ENCODE peak calls at places on chromosomes 7 and 10, in ten cellular contexts. I is GM20000; R is iris pigment epithelial cell; E is hepatic stellate cell; J is H9; L is activated naive CD8-positive, alpha-beta T cell treated with anti-CD3 and anti-CD28 coated beads, Interleukin-2, amount 10 ng/mL, durations not matched to agents 7 days and 5 days; U is NCI-H1417; B is activated naive CD4-positive, alpha-beta T cell treated with anti-CD3 and anti-CD28 coated beads for 36 hours; H is skeletal muscle cell; P is hepatocyte. D is an unnamed sample.

GRCh38 chr7:5692112-5692844 is 89.2 kb downstream of the RNF216 start:
- DNase-seq in I (no peak), R (peak; percentile 98), E (peak; percentile 68), J (no peak), L (no peak), U (no peak), B (peak; percentile 71), H (peak; percentile 98), P (peak; percentile 80), D (peak; percentile 87)

GRCh38 chr10:97852277-97852676 is 2.6 kb downstream of the GOLGA7B start:
- DNase-seq in I (no peak), R (no peak), E (no peak), J (no peak), L (no peak), U (no peak), B (peak; percentile 22), H (no peak), P (no peak), D (no peak)

GRCh38 chr10:103013398-103013797 is 95.3 kb downstream of the CNNM2 start:
- DNase-seq in I (no peak), R (no peak), E (no peak), J (no peak), L (no peak), U (no peak), B (no peak), H (no peak), P (no peak), D (no peak)

GRCh38 chr7:135150072-135150782 is 2.4 kb downstream of the TMEM140 start:
- DNase-seq in I (no peak), R (no peak), E (no peak), J (no peak), L (no peak), U (no peak), B (no peak), H (no peak), P (no peak), D (no peak)

GRCh38 chr7:41652265-41652664 is 50.6 kb downstream of the INHBA start:
- DNase-seq in I (no peak), R (no peak), E (no peak), J (no peak), L (no peak), U (no peak), B (no peak), H (no peak), P (no peak), D (peak; percentile 31)

GRCh38 chr7:83439021-83439420 is 209.9 kb downstream of the SEMA3E start:
- DNase-seq in I (no peak), R (no peak), E (no peak), J (no peak), L (no peak), U (no peak), B (no peak), H (no peak), P (no peak), D (no peak)

GRCh38 chr7:142863891-142864685 is 9.2 kb downstream of the EPHB6 start:
- DNase-seq in I (no peak), R (no peak), E (no peak), J (no peak), L (no peak), U (no peak), B (no peak), H (no peak), P (no peak), D (no peak)

GRCh38 chr7:89312561-89312960 is 517.0 kb upstream of the TEX47 start:
- DNase-seq in I (no peak), R (no peak), E (no peak), J (no peak), L (no peak), U (no peak), B (no peak), H (no peak), P (no peak), D (no peak)

GRCh38 chr7:106863216-106863997 is 1.7 kb upstream of the PIK3CG start:
- DNase-seq in I (no peak), R (no peak), E (no peak), J (no peak), L (no peak), U (no peak), B (no peak), H (no peak), P (no peak), D (no peak)

GRCh38 chr10:15169555-15170407 is 1.3 kb upstream of the NMT2 start:
- DNase-seq in I (no peak), R (peak; percentile 21), E (no peak), J (no peak), L (peak; percentile 59), U (no peak), B (peak; percentile 55), H (no peak), P (no peak), D (no peak)

GRCh38 chr7:54260868-54261475 is 281.2 kb upstream of the VSTM2A start:
- DNase-seq in I (no peak), R (peak; percentile 28), E (no peak), J (no peak), L (no peak), U (no peak), B (no peak), H (peak; percentile 81), P (no peak), D (no peak)

GRCh38 chr7:149125189-149125863 is 798 bp downstream of the ZNF425 start:
- DNase-seq in I (no peak), R (no peak), E (no peak), J (no peak), L (no peak), U (no peak), B (peak; percentile 28), H (no peak), P (no peak), D (no peak)

GRCh38 chr7:46015107-46015868 is 94.2 kb upstream of the IGFBP3 start:
- DNase-seq in I (no peak), R (peak; percentile 74), E (no peak), J (peak; percentile 88), L (no peak), U (no peak), B (no peak), H (peak; percentile 78), P (peak; percentile 78), D (no peak)

GRCh38 chr10:132250456-132251223 is 57.1 kb downstream of the STK32C start:
- DNase-seq in I (no peak), R (no peak), E (no peak), J (no peak), L (no peak), U (no peak), B (no peak), H (no peak), P (no peak), D (no peak)

GRCh38 chr7:141115949-141116348 is 42.1 kb downstream of the TMEM178B start:
- DNase-seq in I (no peak), R (no peak), E (no peak), J (no peak), L (no peak), U (peak; percentile 79), B (no peak), H (no peak), P (no peak), D (no peak)

GRCh38 chr7:97601941-97602457 is 129.9 kb upstream of the TAC1 start:
- DNase-seq in I (no peak), R (no peak), E (no peak), J (no peak), L (no peak), U (no peak), B (no peak), H (no peak), P (no peak), D (no peak)

GRCh38 chr10:103808784-103809183 is 46.6 kb downstream of the SH3PXD2A start:
- DNase-seq in I (no peak), R (no peak), E (no peak), J (no peak), L (no peak), U (no peak), B (no peak), H (no peak), P (no peak), D (no peak)

GRCh38 chr7:147400221-147400689 is 1190.3 kb upstream of the C7orf33 start:
- DNase-seq in I (no peak), R (peak; percentile 83), E (no peak), J (no peak), L (no peak), U (no peak), B (no peak), H (no peak), P (no peak), D (peak; percentile 50)

D was measured in AG08395.